ENCODE peak calls at places on chromosomes 11 and 22, in six cellular contexts. A is transverse colon, T is H9, V is lower leg skin, U is heart left ventricle, Q is cardiac muscle cell. N is an unnamed sample.

GRCh38 chr11:12792590-12792989 is 118.4 kb downstream of the TEAD1 start:
- DNase-seq in T (no peak), U (no peak), Q (no peak), A (no peak), V (no peak), N (no peak)

GRCh38 chr22:24768537-24769374 is 5.8 kb downstream of the PIWIL3 start:
- DNase-seq in U (peak; percentile 42), A (peak; percentile 74), T (peak; percentile 60), V (peak; percentile 53), Q (peak; percentile 75), N (peak; percentile 73)

GRCh38 chr11:115317428-115318185 is 186.6 kb downstream of the CADM1 start:
- DNase-seq in A (no peak), Q (no peak), U (no peak), V (no peak), T (no peak), N (no peak)

GRCh38 chr11:2797181-2797711 is 88.3 kb downstream of the CDKN1C start:
- DNase-seq in Q (no peak), A (peak; percentile 5), V (no peak), T (peak; percentile 28), U (peak; percentile 12), N (no peak)

GRCh38 chr11:10623797-10624761 is 55.6 kb upstream of the LYVE1 start:
- DNase-seq in T (peak; percentile 72), V (no peak), Q (peak; percentile 40), A (peak; percentile 40), U (no peak), N (peak; percentile 49)

GRCh38 chr22:43566021-43566420 is 154.2 kb downstream of the MPPED1 start:
- DNase-seq in T (no peak), V (no peak), Q (no peak), U (no peak), A (no peak), N (no peak)

GRCh38 chr11:107757661-107758060 is 45.8 kb upstream of the SLN start:
- DNase-seq in V (no peak), A (no peak), Q (no peak), T (no peak), U (no peak), N (no peak)

GRCh38 chr11:8369592-8370205 is 106.0 kb upstream of the LMO1 start:
- DNase-seq in U (no peak), T (no peak), Q (no peak), V (no peak), A (no peak), N (no peak)

GRCh38 chr22:33896801-33897620 is 23.3 kb downstream of the LARGE1 start:
- DNase-seq in A (no peak), U (no peak), T (peak; percentile 78), V (no peak), Q (peak; percentile 25), N (no peak)

GRCh38 chr11:83120328-83120727 is 36.6 kb upstream of the PCF11 start:
- DNase-seq in A (no peak), U (no peak), Q (no peak), T (no peak), V (no peak), N (no peak)

GRCh38 chr22:44583076-44583760 is 85.2 kb upstream of the RTL6 start:
- DNase-seq in Q (no peak), V (no peak), A (no peak), T (peak; percentile 21), U (peak; percentile 10), N (no peak)

GRCh38 chr11:15074206-15075161 is 1.1 kb downstream of the CALCB start:
- DNase-seq in A (peak; percentile 86), Q (peak; percentile 92), V (peak; percentile 65), T (peak; percentile 97), U (peak; percentile 73), N (peak; percentile 94)

GRCh38 chr11:100735949-100736675 is 49.0 kb downstream of the ARHGAP42 start:
- DNase-seq in T (no peak), V (no peak), Q (no peak), A (no peak), U (no peak), N (no peak)

GRCh38 chr11:48043998-48044512 is 63.7 kb downstream of the PTPRJ start:
- DNase-seq in V (no peak), U (no peak), A (no peak), Q (no peak), T (no peak), N (no peak)

GRCh38 chr11:69653406-69653960 is 12.5 kb downstream of the CCND1 start:
- DNase-seq in Q (no peak), T (no peak), U (no peak), A (no peak), V (no peak), N (no peak)

GRCh38 chr22:36986242-36986821 is 32.9 kb downstream of the TST start:
- DNase-seq in A (peak; percentile 40), Q (no peak), V (no peak), U (no peak), T (peak; percentile 51), N (peak; percentile 42)

GRCh38 chr22:34236527-34236926 is 316.3 kb upstream of the LARGE1 start:
- DNase-seq in Q (no peak), U (peak; percentile 78), V (peak; percentile 43), T (no peak), A (no peak), N (no peak)

GRCh38 chr11:72793452-72794367 is at the start of gene STARD10:
- DNase-seq in A (peak; percentile 96), U (peak; percentile 96), T (peak; percentile 96), V (peak; percentile 94), Q (peak; percentile 98), N (peak; percentile 93)

GRCh38 chr22:31929126-31929928 is 15.0 kb upstream of the YWHAH start:
- DNase-seq in V (no peak), U (peak; percentile 51), T (no peak), Q (no peak), A (no peak), N (no peak)

GRCh38 chr11:554824-555499 is 5.6 kb downstream of the LMNTD2 start:
- DNase-seq in T (peak; percentile 86), A (peak; percentile 81), V (no peak), U (peak; percentile 59), Q (peak; percentile 89), N (peak; percentile 81)

GRCh38 chr11:2142762-2143202 is 3.6 kb upstream of the IGF2 start:
- DNase-seq in U (no peak), Q (no peak), V (no peak), A (no peak), T (no peak), N (no peak)

GRCh38 chr22:46931414-46931813 is 169.0 kb downstream of the TBC1D22A start:
- DNase-seq in U (no peak), T (no peak), V (no peak), A (no peak), Q (no peak), N (no peak)
- TF ChIP-seq CTCF in U (no peak), T (peak; percentile 44), V (no peak), A (no peak), Q (peak; percentile 29), N (no peak)

GRCh38 chr11:102399189-102399588 is 52.2 kb downstream of the BIRC2 start:
- DNase-seq in U (no peak), T (no peak), A (no peak), Q (no peak), V (no peak), N (no peak)

GRCh38 chr11:102398297-102398696 is 51.3 kb downstream of the BIRC2 start:
- DNase-seq in T (no peak), A (no peak), U (no peak), V (no peak), Q (no peak), N (no peak)

GRCh38 chr11:102393272-102393730 is 46.3 kb downstream of the BIRC2 start:
- DNase-seq in V (no peak), T (no peak), U (no peak), Q (no peak), A (no peak), N (no peak)

GRCh38 chr11:102396708-102397563 is 49.9 kb downstream of the BIRC2 start:
- DNase-seq in U (no peak), A (no peak), T (no peak), V (no peak), Q (no peak), N (no peak)

GRCh38 chr11:102395720-102396358 is 48.8 kb downstream of the BIRC2 start:
- DNase-seq in V (no peak), U (no peak), Q (no peak), T (no peak), A (no peak), N (no peak)
- TF ChIP-seq CTCF in V (no peak), U (no peak), Q (no peak), T (no peak), A (no peak), N (no peak)

DNA sequence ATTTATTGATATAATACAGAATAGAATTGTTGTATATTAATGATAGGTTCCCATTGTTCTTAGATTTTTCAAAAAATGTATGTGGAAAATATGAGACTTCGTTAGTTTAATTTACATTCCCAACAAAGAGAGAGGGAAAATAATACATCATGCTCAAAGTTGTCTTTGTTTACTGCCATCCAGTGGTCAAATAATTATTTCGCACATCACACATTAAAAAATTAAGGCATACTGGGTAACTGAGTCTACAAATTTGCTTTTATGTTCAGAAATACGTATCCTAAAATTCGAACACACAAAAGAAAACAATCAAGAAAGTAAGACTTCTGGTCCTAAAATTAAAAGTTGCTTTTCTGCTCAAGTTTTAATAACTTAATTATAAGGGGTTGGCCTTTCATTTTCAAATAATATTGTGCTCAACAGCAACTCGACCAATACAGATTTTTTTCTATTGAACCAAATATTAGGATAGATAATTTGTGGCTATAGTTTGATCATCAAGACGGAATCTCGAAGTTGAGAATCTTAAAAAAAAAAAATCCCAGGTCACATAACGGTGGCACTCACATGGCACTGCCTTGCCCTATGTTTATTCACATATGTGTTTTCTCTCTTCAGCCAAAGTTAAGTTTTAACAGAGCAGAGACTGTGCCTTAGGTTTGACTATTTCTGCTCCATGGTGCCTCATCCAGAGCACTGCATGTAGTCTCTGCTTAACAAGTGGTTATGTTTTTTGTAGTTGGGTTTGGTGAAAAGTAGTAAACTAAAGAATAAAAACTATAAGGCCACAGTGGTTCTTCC is 12.3 kb downstream of the PDGFD start:
- DNase-seq in Q (no peak), U (no peak), A (no peak), T (no peak), V (no peak), N (no peak)
- TF ChIP-seq CTCF in Q (peak; percentile 32), U (peak; percentile 44), A (no peak), T (peak; percentile 65), V (no peak), N (no peak)

GRCh38 chr11:134332782-134333181 is 994 bp downstream of the GLB1L2 start:
- DNase-seq in Q (no peak), V (no peak), T (no peak), A (no peak), U (no peak), N (no peak)

GRCh38 chr11:134331565-134332188 is at the start of gene GLB1L2:
- DNase-seq in A (peak; percentile 90), T (peak; percentile 92), Q (peak; percentile 87), V (peak; percentile 45), U (peak; percentile 74), N (peak; percentile 76)

GRCh38 chr11:134330611-134331564 is 900 bp upstream of the GLB1L2 start:
- DNase-seq in A (no peak), T (no peak), Q (no peak), U (no peak), V (no peak), N (no peak)

GRCh38 chr11:134333312-134333711 is 1.5 kb downstream of the GLB1L2 start:
- DNase-seq in Q (no peak), A (no peak), V (no peak), T (no peak), U (no peak), N (no peak)

DNA sequence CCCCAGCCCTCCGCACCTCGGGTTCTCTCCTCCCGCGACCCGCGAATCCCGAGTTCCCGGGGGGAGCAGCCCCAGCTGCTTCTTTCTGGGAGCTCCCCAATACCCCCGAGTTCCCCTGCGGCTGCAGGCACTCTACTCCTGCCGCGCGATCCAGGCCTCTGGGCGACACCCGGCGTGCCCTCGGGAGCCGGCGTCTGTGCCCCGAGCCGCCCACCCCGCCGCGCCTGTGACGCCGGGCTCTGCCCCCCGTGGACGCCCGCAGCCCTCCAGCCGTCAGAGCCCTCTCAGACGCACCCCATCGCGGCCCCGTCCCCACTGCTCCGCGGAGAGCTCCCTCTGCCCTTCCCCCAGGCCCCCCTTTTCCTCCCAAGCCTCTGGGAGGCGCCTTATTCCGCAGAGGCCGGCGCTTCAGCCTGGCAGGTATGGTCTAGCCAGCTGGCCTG is 422 bp downstream of the GLB1L2 start:
- DNase-seq in Q (peak; percentile 28), V (no peak), U (no peak), T (peak; percentile 56), A (peak; percentile 53), N (peak; percentile 30)
- TF ChIP-seq CTCF in Q (no peak), V (no peak), U (no peak), T (peak; percentile 14), A (no peak), N (no peak)